ENCODE peak calls at places on chromosomes 13 and 19, in five cellular contexts. A is CD8-positive, alpha-beta T cell; C is PC-3; I is psoas muscle; U is hepatocyte. O is an unnamed sample.
A peak's percentile ranks its signal among the peaks of the same experiment; 100 is the strongest.

GRCh38 chr13:79724348-79725103 is 243.6 kb downstream of the NDFIP2 start:
- DNase-seq in U (peak; percentile 54), C (peak; percentile 8), I (no peak), A (no peak), O (no peak)

GRCh38 chr13:46866150-46866549 is 30.7 kb downstream of the HTR2A start:
- DNase-seq in I (peak; percentile 15), C (peak; percentile 48), U (peak; percentile 82), A (no peak), O (no peak)

GRCh38 chr19:42140125-42140754 is 8.0 kb upstream of the POU2F2 start:
- DNase-seq in I (peak; percentile 41), U (peak; percentile 89), A (no peak), C (peak; percentile 8), O (no peak)

GRCh38 chr13:59487883-59488282 is 675.8 kb downstream of the DIAPH3 start:
- DNase-seq in U (no peak), A (no peak), I (no peak), C (no peak), O (no peak)

GRCh38 chr13:29239653-29240525 is 355.6 kb downstream of the SLC7A1 start:
- DNase-seq in A (no peak), I (no peak), U (no peak), C (no peak), O (no peak)

GRCh38 chr19:58510084-58510862 is 1.5 kb downstream of the SLC27A5 start:
- DNase-seq in A (no peak), I (no peak), U (no peak), C (no peak), O (no peak)

GRCh38 chr19:45076851-45077730 is 813 bp upstream of the ZNF296 start:
- DNase-seq in U (no peak), C (no peak), I (no peak), A (no peak), O (no peak)

GRCh38 chr13:20231839-20232555 is at the start of gene GJB6:
- DNase-seq in A (peak; percentile 55), U (peak; percentile 52), C (no peak), I (no peak), O (peak; percentile 46)

GRCh38 chr19:677201-677600 is 1.0 kb downstream of the FSTL3 start:
- DNase-seq in U (peak; percentile 85), A (no peak), I (peak; percentile 87), C (peak; percentile 70), O (peak; percentile 82)

GRCh38 chr19:44278181-44278690 is 18.6 kb downstream of the ZNF233 start:
- DNase-seq in I (no peak), C (peak; percentile 50), U (no peak), A (no peak), O (no peak)

GRCh38 chr19:20664917-20665781 is 3.8 kb upstream of the ZNF626 start:
- DNase-seq in U (peak; percentile 51), A (no peak), I (peak; percentile 49), C (no peak), O (no peak)

GRCh38 chr19:33086955-33087354 is 6.0 kb downstream of the GPATCH1 start:
- DNase-seq in I (no peak), U (no peak), C (no peak), A (no peak), O (no peak)

GRCh38 chr13:49098198-49098597 is 121.9 kb upstream of the MLNR start:
- DNase-seq in C (peak; percentile 75), U (peak; percentile 51), I (no peak), A (no peak), O (no peak)

GRCh38 chr13:81771948-81772347 is 1431.0 kb upstream of the SPRY2 start:
- DNase-seq in C (no peak), I (no peak), U (no peak), A (no peak), O (no peak)

GRCh38 chr19:3358919-3359849 is 7.2 kb upstream of the NFIC start:
- DNase-seq in A (peak; percentile 82), C (peak; percentile 42), I (peak; percentile 69), U (peak; percentile 62), O (no peak)

GRCh38 chr19:1067341-1068103 is 555 bp downstream of the ARHGAP45 start:
- DNase-seq in U (no peak), A (no peak), C (no peak), I (peak; percentile 20), O (no peak)

GRCh38 chr13:88586263-88586662 is 915.1 kb downstream of the SLITRK5 start:
- DNase-seq in A (no peak), C (peak; percentile 6), I (no peak), U (no peak), O (no peak)

GRCh38 chr19:40811478-40812341 is 12.7 kb downstream of the EGLN2 start:
- DNase-seq in I (no peak), C (no peak), A (peak; percentile 60), U (peak; percentile 77), O (no peak)

GRCh38 chr19:8148410-8149231 is 771 bp downstream of the FBN3 start:
- DNase-seq in U (peak; percentile 77), I (no peak), C (peak; percentile 43), A (no peak), O (no peak)

GRCh38 chr19:8150998-8151397 is 1.6 kb upstream of the FBN3 start:
- DNase-seq in I (no peak), A (no peak), U (no peak), C (no peak), O (no peak)

GRCh38 chr19:8150178-8150865 is 930 bp upstream of the FBN3 start:
- DNase-seq in A (no peak), U (no peak), C (no peak), I (no peak), O (no peak)

GRCh38 chr19:8148088-8148409 is 1.3 kb downstream of the FBN3 start:
- DNase-seq in I (no peak), U (no peak), C (no peak), A (no peak), O (no peak)

GRCh38 chr19:8149261-8150094 is at the start of gene FBN3:
- DNase-seq in I (no peak), A (no peak), C (no peak), U (peak; percentile 58), O (no peak)
- H3K4me1 ChIP-seq in I (no peaks in the 10 kb centered on the region), A (peaks cover 8% of the 10 kb centered on the region), C (peaks cover 11% of the 10 kb centered on the region), U (peaks cover 14% of the 10 kb centered on the region), O (peaks cover 5% of the 10 kb centered on the region)

GRCh38 chr19:18847516-18848463 is 16.0 kb downstream of the UPF1 start:
- DNase-seq in C (no peak), A (no peak), U (no peak), I (peak; percentile 46), O (no peak)
- TF ChIP-seq CTCF in C (peak; percentile 44), A (no peak), U (no peak), I (no peak), O (no peak)

GRCh38 chr13:112573710-112574109 is 14.2 kb downstream of the TUBGCP3 start:
- DNase-seq in C (no peak), A (no peak), U (no peak), I (no peak), O (no peak)

GRCh38 chr13:112574476-112575294 is 13.3 kb downstream of the TUBGCP3 start:
- DNase-seq in I (no peak), C (no peak), U (no peak), A (no peak), O (no peak)

GRCh38 chr13:112567161-112567862 is 20.6 kb downstream of the TUBGCP3 start:
- DNase-seq in I (no peak), U (no peak), A (no peak), C (no peak), O (no peak)

GRCh38 chr13:112572408-112572807 is 15.5 kb downstream of the TUBGCP3 start:
- DNase-seq in C (no peak), A (no peak), I (no peak), U (no peak), O (no peak)

GRCh38 chr13:112569771-112570288 is 18.1 kb downstream of the TUBGCP3 start:
- DNase-seq in I (no peak), U (no peak), A (no peak), C (no peak), O (no peak)
- H3K27ac ChIP-seq in I (no peak overlapping the region), U (no peak overlapping the region), A (no peak overlapping the region), C (no peak overlapping the region), O (no peak overlapping the region)

DNA sequence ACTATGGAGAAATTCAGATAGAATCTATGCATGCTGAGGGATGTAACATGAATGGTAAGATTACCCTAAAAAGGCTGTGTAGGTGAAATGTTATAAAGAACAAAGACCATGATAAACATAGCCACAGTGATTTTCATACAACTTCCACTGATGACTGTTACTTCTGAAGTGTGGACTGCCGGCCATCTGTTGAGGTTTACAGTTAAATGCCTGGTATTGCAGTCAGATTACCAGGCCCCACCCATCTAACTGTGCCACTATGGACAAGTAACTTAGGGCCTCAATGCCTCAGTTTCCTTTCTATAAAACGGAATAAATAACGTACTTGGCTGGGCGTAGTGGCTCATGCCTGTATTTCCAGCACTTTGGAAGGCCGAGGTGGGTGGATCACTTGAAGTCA is 395.6 kb downstream of the KLF12 start:
- DNase-seq in A (no peak), C (no peak), U (no peak), I (no peak), O (no peak)
- H3K4me1 ChIP-seq in A (peaks cover 19% of the 10 kb centered on the region), C (no peaks in the 10 kb centered on the region), U (no peaks in the 10 kb centered on the region), I (no peaks in the 10 kb centered on the region), O (peaks cover 3% of the 10 kb centered on the region)